ENCODE peak calls at places on chromosomes 3 and 15, in five cellular contexts. S, P, B, Q and U are unnamed samples.

GRCh38 chr15:41160639-41161315 is 44.7 kb upstream of the INO80 start:
- DNase-seq in S (no peak), P (no peak), B (no peak), Q (no peak), U (no peak)

GRCh38 chr15:83973816-83974215 is 261.8 kb upstream of the GOLGA6L4 start:
- DNase-seq in S (no peak), P (no peak), B (no peak), Q (peak), U (no peak)

GRCh38 chr15:71747128-71748083 is 62.9 kb upstream of the NR2E3 start:
- DNase-seq in S (no peak), P (no peak), B (peak), Q (no peak), U (no peak)

GRCh38 chr3:107366766-107367165 is 10.5 kb upstream of the CCDC54 start:
- DNase-seq in S (no peak), P (no peak), B (no peak), Q (no peak), U (no peak)

GRCh38 chr3:48435774-48436476 is 4.0 kb downstream of the CCDC51 start:
- DNase-seq in S (peak), P (no peak), B (peak), Q (peak), U (peak)

GRCh38 chr15:80404719-80405553 is 754 bp downstream of the ARNT2 start:
- DNase-seq in S (peak), P (peak), B (no peak), Q (no peak), U (no peak)

GRCh38 chr3:55162031-55162784 is 234.3 kb upstream of the LRTM1 start:
- DNase-seq in S (no peak), P (no peak), B (no peak), Q (no peak), U (no peak)

GRCh38 chr15:98900382-98900781 is 107.2 kb downstream of the PGPEP1L start:
- DNase-seq in S (no peak), P (no peak), B (no peak), Q (no peak), U (no peak)

GRCh38 chr3:10901293-10902010 is 85.4 kb downstream of the SLC6A11 start:
- DNase-seq in S (no peak), P (no peak), B (no peak), Q (no peak), U (no peak)

GRCh38 chr3:154795582-154795981 is 284.5 kb upstream of the MME start:
- DNase-seq in S (no peak), P (no peak), B (no peak), Q (no peak), U (no peak)

GRCh38 chr15:69591905-69592508 is 139.4 kb downstream of the RPLP1 start:
- DNase-seq in S (peak), P (no peak), B (no peak), Q (no peak), U (no peak)

GRCh38 chr3:171801738-171802600 is 8.3 kb downstream of the PLD1 start:
- DNase-seq in S (no peak), P (no peak), B (no peak), Q (no peak), U (no peak)

GRCh38 chr15:92696096-92696495 is 40.5 kb upstream of the FAM174B start:
- DNase-seq in S (no peak), P (no peak), B (no peak), Q (no peak), U (no peak)

GRCh38 chr15:92819312-92820232 is 80.6 kb upstream of the CHD2 start:
- DNase-seq in S (no peak), P (peak), B (no peak), Q (peak), U (no peak)

GRCh38 chr3:159824341-159824740 is 164.3 kb upstream of the IL12A start:
- DNase-seq in S (no peak), P (no peak), B (peak), Q (no peak), U (no peak)